ENCODE peak calls at places on chromosomes 4 and X, in five cellular contexts. One of them, this sample, is unnamed.

GRCh38 chrX:115650916-115651315 is 89.9 kb downstream of the PLS3 start:
- DNase-seq in A673: peak; percentile 80
- DNase-seq in tibial artery: no peak
- DNase-seq in stimulated activated CD8-positive, alpha-beta memory T cell treated with anti-CD3 and anti-CD28 coated beads, Interleukin-4, amount 100 ng/mL, for 4 hours: no peak
- DNase-seq in choroid plexus epithelial cell: peak; percentile 59
- DNase-seq in this sample: peak; percentile 15

GRCh38 chr4:56681849-56682175 is 716 bp upstream of the HOPX start:
- DNase-seq in choroid plexus epithelial cell: no peak
- DNase-seq in A673: no peak
- DNase-seq in tibial artery: no peak
- DNase-seq in stimulated activated CD8-positive, alpha-beta memory T cell treated with anti-CD3 and anti-CD28 coated beads, Interleukin-4, amount 100 ng/mL, for 4 hours: no peak
- DNase-seq in this sample: no peak

GRCh38 chr4:54085284-54085683 is 14.7 kb upstream of the GSX2 start:
- DNase-seq in stimulated activated CD8-positive, alpha-beta memory T cell treated with anti-CD3 and anti-CD28 coated beads, Interleukin-4, amount 100 ng/mL, for 4 hours: no peak
- DNase-seq in choroid plexus epithelial cell: peak; percentile 93
- DNase-seq in A673: no peak
- DNase-seq in tibial artery: no peak
- DNase-seq in this sample: no peak

GRCh38 chr4:153931804-153932203 is 142.9 kb upstream of the SFRP2 start:
- DNase-seq in tibial artery: no peak
- DNase-seq in choroid plexus epithelial cell: peak; percentile 41
- DNase-seq in stimulated activated CD8-positive, alpha-beta memory T cell treated with anti-CD3 and anti-CD28 coated beads, Interleukin-4, amount 100 ng/mL, for 4 hours: no peak
- DNase-seq in A673: no peak
- DNase-seq in this sample: no peak

GRCh38 chrX:275476-275966 is 5.7 kb upstream of the PLCXD1 start:
- DNase-seq in stimulated activated CD8-positive, alpha-beta memory T cell treated with anti-CD3 and anti-CD28 coated beads, Interleukin-4, amount 100 ng/mL, for 4 hours: no peak
- DNase-seq in choroid plexus epithelial cell: no peak
- DNase-seq in tibial artery: no peak
- DNase-seq in A673: no peak
- DNase-seq in this sample: no peak

GRCh38 chrX:133493366-133493765 is 78.1 kb upstream of the GPC4 start:
- DNase-seq in tibial artery: no peak
- DNase-seq in A673: no peak
- DNase-seq in stimulated activated CD8-positive, alpha-beta memory T cell treated with anti-CD3 and anti-CD28 coated beads, Interleukin-4, amount 100 ng/mL, for 4 hours: no peak
- DNase-seq in choroid plexus epithelial cell: no peak
- DNase-seq in this sample: no peak

GRCh38 chr4:102473476-102473875 is 27.7 kb upstream of the NFKB1 start:
- DNase-seq in tibial artery: no peak
- DNase-seq in choroid plexus epithelial cell: no peak
- DNase-seq in A673: no peak
- DNase-seq in stimulated activated CD8-positive, alpha-beta memory T cell treated with anti-CD3 and anti-CD28 coated beads, Interleukin-4, amount 100 ng/mL, for 4 hours: no peak
- DNase-seq in this sample: no peak

GRCh38 chr4:15405069-15405468 is 22.8 kb upstream of the C1QTNF7 start:
- DNase-seq in tibial artery: no peak
- DNase-seq in A673: peak; percentile 70
- DNase-seq in choroid plexus epithelial cell: no peak
- DNase-seq in stimulated activated CD8-positive, alpha-beta memory T cell treated with anti-CD3 and anti-CD28 coated beads, Interleukin-4, amount 100 ng/mL, for 4 hours: no peak
- DNase-seq in this sample: no peak

GRCh38 chrX:40778861-40779575 is 43.7 kb upstream of the MED14 start:
- DNase-seq in A673: no peak
- DNase-seq in tibial artery: no peak
- DNase-seq in choroid plexus epithelial cell: no peak
- DNase-seq in stimulated activated CD8-positive, alpha-beta memory T cell treated with anti-CD3 and anti-CD28 coated beads, Interleukin-4, amount 100 ng/mL, for 4 hours: no peak
- DNase-seq in this sample: no peak

GRCh38 chr4:137635596-137635995 is 103.3 kb upstream of the PCDH18 start:
- DNase-seq in choroid plexus epithelial cell: peak; percentile 74
- DNase-seq in stimulated activated CD8-positive, alpha-beta memory T cell treated with anti-CD3 and anti-CD28 coated beads, Interleukin-4, amount 100 ng/mL, for 4 hours: no peak
- DNase-seq in tibial artery: no peak
- DNase-seq in A673: peak; percentile 95
- DNase-seq in this sample: no peak

GRCh38 chrX:10922158-10922557 is 189.0 kb upstream of the HCCS start:
- DNase-seq in tibial artery: no peak
- DNase-seq in A673: peak; percentile 61
- DNase-seq in choroid plexus epithelial cell: peak; percentile 80
- DNase-seq in stimulated activated CD8-positive, alpha-beta memory T cell treated with anti-CD3 and anti-CD28 coated beads, Interleukin-4, amount 100 ng/mL, for 4 hours: no peak
- DNase-seq in this sample: no peak

GRCh38 chrX:11629593-11630211 is 36.0 kb downstream of the ARHGAP6 start:
- DNase-seq in choroid plexus epithelial cell: peak; percentile 80
- DNase-seq in tibial artery: peak; percentile 64
- DNase-seq in A673: no peak
- DNase-seq in stimulated activated CD8-positive, alpha-beta memory T cell treated with anti-CD3 and anti-CD28 coated beads, Interleukin-4, amount 100 ng/mL, for 4 hours: no peak
- DNase-seq in this sample: no peak

GRCh38 chr4:15918484-15919129 is 19.9 kb downstream of the FGFBP1 start:
- DNase-seq in A673: no peak
- DNase-seq in tibial artery: no peak
- DNase-seq in choroid plexus epithelial cell: no peak
- DNase-seq in stimulated activated CD8-positive, alpha-beta memory T cell treated with anti-CD3 and anti-CD28 coated beads, Interleukin-4, amount 100 ng/mL, for 4 hours: no peak
- DNase-seq in this sample: no peak

GRCh38 chrX:40579880-40580536 is 762 bp upstream of the ATP6AP2 start:
- DNase-seq in stimulated activated CD8-positive, alpha-beta memory T cell treated with anti-CD3 and anti-CD28 coated beads, Interleukin-4, amount 100 ng/mL, for 4 hours: no peak
- DNase-seq in tibial artery: no peak
- DNase-seq in choroid plexus epithelial cell: no peak
- DNase-seq in A673: no peak
- DNase-seq in this sample: no peak

GRCh38 chr4:126445596-126445995 is 1130.8 kb downstream of the FAT4 start:
- DNase-seq in A673: no peak
- DNase-seq in stimulated activated CD8-positive, alpha-beta memory T cell treated with anti-CD3 and anti-CD28 coated beads, Interleukin-4, amount 100 ng/mL, for 4 hours: no peak
- DNase-seq in tibial artery: no peak
- DNase-seq in choroid plexus epithelial cell: peak; percentile 12
- DNase-seq in this sample: no peak

GRCh38 chr4:118410143-118410542 is 57.3 kb upstream of the PRSS12 start:
- DNase-seq in tibial artery: no peak
- DNase-seq in choroid plexus epithelial cell: peak; percentile 64
- DNase-seq in A673: peak; percentile 37
- DNase-seq in stimulated activated CD8-positive, alpha-beta memory T cell treated with anti-CD3 and anti-CD28 coated beads, Interleukin-4, amount 100 ng/mL, for 4 hours: no peak
- DNase-seq in this sample: no peak

GRCh38 chr4:151527699-151528098 is 118.7 kb downstream of the FHIP1A start:
- DNase-seq in stimulated activated CD8-positive, alpha-beta memory T cell treated with anti-CD3 and anti-CD28 coated beads, Interleukin-4, amount 100 ng/mL, for 4 hours: no peak
- DNase-seq in tibial artery: no peak
- DNase-seq in choroid plexus epithelial cell: no peak
- DNase-seq in A673: no peak
- DNase-seq in this sample: no peak

GRCh38 chr4:156971623-156972369 is at the start of gene PDGFC:
- DNase-seq in choroid plexus epithelial cell: peak; percentile 77
- DNase-seq in A673: peak; percentile 79
- DNase-seq in stimulated activated CD8-positive, alpha-beta memory T cell treated with anti-CD3 and anti-CD28 coated beads, Interleukin-4, amount 100 ng/mL, for 4 hours: no peak
- DNase-seq in tibial artery: peak; percentile 91
- DNase-seq in this sample: no peak

GRCh38 chrX:2875798-2876399 is 47.2 kb downstream of the GYG2 start:
- DNase-seq in tibial artery: no peak
- DNase-seq in stimulated activated CD8-positive, alpha-beta memory T cell treated with anti-CD3 and anti-CD28 coated beads, Interleukin-4, amount 100 ng/mL, for 4 hours: no peak
- DNase-seq in A673: peak; percentile 57
- DNase-seq in choroid plexus epithelial cell: peak; percentile 41
- DNase-seq in this sample: no peak

GRCh38 chr4:155906554-155907247 is 3.2 kb downstream of the TDO2 start:
- DNase-seq in tibial artery: no peak
- DNase-seq in stimulated activated CD8-positive, alpha-beta memory T cell treated with anti-CD3 and anti-CD28 coated beads, Interleukin-4, amount 100 ng/mL, for 4 hours: no peak
- DNase-seq in choroid plexus epithelial cell: peak; percentile 99
- DNase-seq in A673: peak; percentile 77
- DNase-seq in this sample: no peak

GRCh38 chr4:145528601-145529000 is 46.9 kb downstream of the SMAD1 start:
- DNase-seq in choroid plexus epithelial cell: no peak
- DNase-seq in tibial artery: no peak
- DNase-seq in stimulated activated CD8-positive, alpha-beta memory T cell treated with anti-CD3 and anti-CD28 coated beads, Interleukin-4, amount 100 ng/mL, for 4 hours: no peak
- DNase-seq in A673: no peak
- DNase-seq in this sample: no peak

GRCh38 chrX:83185887-83186286 is 322.2 kb upstream of the POU3F4 start:
- DNase-seq in stimulated activated CD8-positive, alpha-beta memory T cell treated with anti-CD3 and anti-CD28 coated beads, Interleukin-4, amount 100 ng/mL, for 4 hours: no peak
- DNase-seq in tibial artery: no peak
- DNase-seq in choroid plexus epithelial cell: no peak
- DNase-seq in A673: no peak
- DNase-seq in this sample: no peak

GRCh38 chr4:107800686-107801085 is 24.0 kb upstream of the SGMS2 start:
- DNase-seq in choroid plexus epithelial cell: no peak
- DNase-seq in tibial artery: no peak
- DNase-seq in A673: no peak
- DNase-seq in stimulated activated CD8-positive, alpha-beta memory T cell treated with anti-CD3 and anti-CD28 coated beads, Interleukin-4, amount 100 ng/mL, for 4 hours: no peak
- DNase-seq in this sample: no peak

GRCh38 chrX:67544871-67545771 is 1.3 kb downstream of the AR start:
- DNase-seq in tibial artery: peak; percentile 64
- DNase-seq in stimulated activated CD8-positive, alpha-beta memory T cell treated with anti-CD3 and anti-CD28 coated beads, Interleukin-4, amount 100 ng/mL, for 4 hours: no peak
- DNase-seq in A673: no peak
- DNase-seq in choroid plexus epithelial cell: peak; percentile 16
- DNase-seq in this sample: no peak

GRCh38 chr4:67436742-67437141 is 108.6 kb downstream of the CENPC start:
- DNase-seq in tibial artery: no peak
- DNase-seq in choroid plexus epithelial cell: no peak
- DNase-seq in stimulated activated CD8-positive, alpha-beta memory T cell treated with anti-CD3 and anti-CD28 coated beads, Interleukin-4, amount 100 ng/mL, for 4 hours: no peak
- DNase-seq in A673: no peak
- DNase-seq in this sample: no peak

GRCh38 chr4:78710536-78710935 is 65.6 kb upstream of the BMP2K start:
- DNase-seq in stimulated activated CD8-positive, alpha-beta memory T cell treated with anti-CD3 and anti-CD28 coated beads, Interleukin-4, amount 100 ng/mL, for 4 hours: no peak
- DNase-seq in choroid plexus epithelial cell: no peak
- DNase-seq in tibial artery: no peak
- DNase-seq in A673: peak; percentile 22
- DNase-seq in this sample: no peak

GRCh38 chr4:176377705-176378302 is 58.0 kb downstream of the SPCS3 start:
- DNase-seq in choroid plexus epithelial cell: peak; percentile 46
- DNase-seq in tibial artery: no peak
- DNase-seq in stimulated activated CD8-positive, alpha-beta memory T cell treated with anti-CD3 and anti-CD28 coated beads, Interleukin-4, amount 100 ng/mL, for 4 hours: no peak
- DNase-seq in A673: peak; percentile 6
- DNase-seq in this sample: no peak

GRCh38 chrX:17634542-17635207 is 102.6 kb upstream of the SCML1 start:
- DNase-seq in choroid plexus epithelial cell: no peak
- DNase-seq in A673: no peak
- DNase-seq in tibial artery: no peak
- DNase-seq in stimulated activated CD8-positive, alpha-beta memory T cell treated with anti-CD3 and anti-CD28 coated beads, Interleukin-4, amount 100 ng/mL, for 4 hours: no peak
- DNase-seq in this sample: no peak

GRCh38 chr4:24840362-24840761 is 45.0 kb downstream of the SOD3 start:
- DNase-seq in choroid plexus epithelial cell: no peak
- DNase-seq in tibial artery: no peak
- DNase-seq in A673: no peak
- DNase-seq in stimulated activated CD8-positive, alpha-beta memory T cell treated with anti-CD3 and anti-CD28 coated beads, Interleukin-4, amount 100 ng/mL, for 4 hours: no peak
- DNase-seq in this sample: no peak

GRCh38 chrX:40299028-40299479 is 201.3 kb upstream of the BCOR start:
- DNase-seq in tibial artery: no peak
- DNase-seq in stimulated activated CD8-positive, alpha-beta memory T cell treated with anti-CD3 and anti-CD28 coated beads, Interleukin-4, amount 100 ng/mL, for 4 hours: no peak
- DNase-seq in choroid plexus epithelial cell: peak; percentile 30
- DNase-seq in A673: no peak
- DNase-seq in this sample: no peak

GRCh38 chrX:9952313-9952712 is 14.8 kb upstream of the CLDN34 start:
- DNase-seq in A673: no peak
- DNase-seq in choroid plexus epithelial cell: no peak
- DNase-seq in stimulated activated CD8-positive, alpha-beta memory T cell treated with anti-CD3 and anti-CD28 coated beads, Interleukin-4, amount 100 ng/mL, for 4 hours: no peak
- DNase-seq in tibial artery: no peak
- DNase-seq in this sample: no peak

GRCh38 chrX:154507673-154508072 is 8.4 kb downstream of the FAM3A start:
- DNase-seq in tibial artery: no peak
- DNase-seq in stimulated activated CD8-positive, alpha-beta memory T cell treated with anti-CD3 and anti-CD28 coated beads, Interleukin-4, amount 100 ng/mL, for 4 hours: no peak
- DNase-seq in choroid plexus epithelial cell: no peak
- DNase-seq in A673: no peak
- DNase-seq in this sample: no peak

GRCh38 chrX:51336584-51336983 is 4.0 kb downstream of the NUDT10 start:
- DNase-seq in choroid plexus epithelial cell: peak; percentile 60
- DNase-seq in tibial artery: no peak
- DNase-seq in stimulated activated CD8-positive, alpha-beta memory T cell treated with anti-CD3 and anti-CD28 coated beads, Interleukin-4, amount 100 ng/mL, for 4 hours: no peak
- DNase-seq in A673: peak; percentile 67
- DNase-seq in this sample: no peak

GRCh38 chrX:8201896-8202331 is 30.8 kb upstream of the VCX2 start:
- DNase-seq in choroid plexus epithelial cell: peak; percentile 1
- DNase-seq in tibial artery: no peak
- DNase-seq in stimulated activated CD8-positive, alpha-beta memory T cell treated with anti-CD3 and anti-CD28 coated beads, Interleukin-4, amount 100 ng/mL, for 4 hours: no peak
- DNase-seq in A673: no peak
- DNase-seq in this sample: no peak

GRCh38 chrX:47232803-47233332 is at the start of gene USP11:
- DNase-seq in stimulated activated CD8-positive, alpha-beta memory T cell treated with anti-CD3 and anti-CD28 coated beads, Interleukin-4, amount 100 ng/mL, for 4 hours: peak; percentile 48
- DNase-seq in choroid plexus epithelial cell: peak; percentile 47
- DNase-seq in A673: peak; percentile 75
- DNase-seq in tibial artery: peak; percentile 74
- DNase-seq in this sample: peak; percentile 40

GRCh38 chr4:167196386-167196785 is 37.9 kb downstream of the SPOCK3 start:
- DNase-seq in tibial artery: no peak
- DNase-seq in stimulated activated CD8-positive, alpha-beta memory T cell treated with anti-CD3 and anti-CD28 coated beads, Interleukin-4, amount 100 ng/mL, for 4 hours: no peak
- DNase-seq in choroid plexus epithelial cell: peak; percentile 1
- DNase-seq in A673: no peak
- DNase-seq in this sample: no peak

GRCh38 chr4:88660446-88661294 is 37.0 kb downstream of the NAP1L5 start:
- DNase-seq in tibial artery: no peak
- DNase-seq in stimulated activated CD8-positive, alpha-beta memory T cell treated with anti-CD3 and anti-CD28 coated beads, Interleukin-4, amount 100 ng/mL, for 4 hours: no peak
- DNase-seq in choroid plexus epithelial cell: peak; percentile 34
- DNase-seq in A673: no peak
- DNase-seq in this sample: no peak

GRCh38 chr4:19259920-19260319 is 991.8 kb upstream of the SLIT2 start:
- DNase-seq in tibial artery: no peak
- DNase-seq in choroid plexus epithelial cell: no peak
- DNase-seq in A673: no peak
- DNase-seq in stimulated activated CD8-positive, alpha-beta memory T cell treated with anti-CD3 and anti-CD28 coated beads, Interleukin-4, amount 100 ng/mL, for 4 hours: no peak
- DNase-seq in this sample: no peak

GRCh38 chrX:44234116-44234515 is 109.4 kb downstream of the EFHC2 start:
- DNase-seq in tibial artery: no peak
- DNase-seq in A673: no peak
- DNase-seq in choroid plexus epithelial cell: no peak
- DNase-seq in stimulated activated CD8-positive, alpha-beta memory T cell treated with anti-CD3 and anti-CD28 coated beads, Interleukin-4, amount 100 ng/mL, for 4 hours: no peak
- DNase-seq in this sample: no peak

GRCh38 chrX:128975716-128976115 is 547.6 kb downstream of the SMARCA1 start:
- DNase-seq in tibial artery: no peak
- DNase-seq in choroid plexus epithelial cell: peak; percentile 4
- DNase-seq in stimulated activated CD8-positive, alpha-beta memory T cell treated with anti-CD3 and anti-CD28 coated beads, Interleukin-4, amount 100 ng/mL, for 4 hours: no peak
- DNase-seq in A673: peak; percentile 54
- DNase-seq in this sample: peak; percentile 13

This sample was measured in CD4-positive, CD25-positive, alpha-beta regulatory T cell.